ENCODE peak calls at places on chromosome 13, in seven cellular contexts. B, C, E, G, I, N and W are unnamed samples.

GRCh38 chr13:77565635-77566034 is 30.1 kb downstream of the SCEL start:
- DNase-seq in B (peak), C (no peak), E (no peak), G (no peak), I (no peak), N (peak), W (no peak)

GRCh38 chr13:46738055-46738454 is 58.9 kb downstream of the ESD start:
- DNase-seq in B (no peak), C (no peak), E (no peak), G (no peak), I (no peak), N (peak), W (no peak)

GRCh38 chr13:48542581-48543341 is 9.9 kb upstream of the RCBTB2 start:
- DNase-seq in B (peak), C (no peak), E (peak), G (no peak), I (peak), N (no peak), W (peak)

GRCh38 chr13:23707674-23708073 is 137.5 kb downstream of the TNFRSF19 start:
- DNase-seq in B (no peak), C (no peak), E (peak), G (no peak), I (no peak), N (peak), W (no peak)

GRCh38 chr13:71252191-71252704 is 614.8 kb downstream of the DACH1 start:
- DNase-seq in B (no peak), C (no peak), E (no peak), G (no peak), I (no peak), N (no peak), W (no peak)

GRCh38 chr13:111114362-111115050 is 604 bp upstream of the ARHGEF7 start:
- DNase-seq in B (peak), C (no peak), E (no peak), G (no peak), I (peak), N (peak), W (peak)

GRCh38 chr13:32821149-32821688 is 195.0 kb upstream of the KL start:
- DNase-seq in B (no peak), C (no peak), E (no peak), G (no peak), I (no peak), N (no peak), W (no peak)

GRCh38 chr13:111410232-111411021 is 90.0 kb downstream of the TEX29 start:
- DNase-seq in B (no peak), C (no peak), E (no peak), G (no peak), I (no peak), N (no peak), W (no peak)

GRCh38 chr13:33904431-33904830 is 86.5 kb downstream of the RFC3 start:
- DNase-seq in B (no peak), C (no peak), E (no peak), G (no peak), I (no peak), N (no peak), W (no peak)

GRCh38 chr13:113153810-113154748 is 4.4 kb upstream of the PROZ start:
- DNase-seq in B (peak), C (peak), E (peak), G (peak), I (peak), N (peak), W (peak)

GRCh38 chr13:72716776-72717175 is 10.7 kb downstream of the MZT1 start:
- DNase-seq in B (no peak), C (no peak), E (no peak), G (no peak), I (no peak), N (no peak), W (no peak)

GRCh38 chr13:43730642-43731041 is 56.1 kb downstream of the ENOX1 start:
- DNase-seq in B (no peak), C (no peak), E (no peak), G (no peak), I (no peak), N (peak), W (peak)

GRCh38 chr13:108060111-108060510 is 155.2 kb downstream of the LIG4 start:
- DNase-seq in B (peak), C (no peak), E (no peak), G (no peak), I (no peak), N (no peak), W (no peak)

GRCh38 chr13:60591348-60591747 is 194.3 kb downstream of the TDRD3 start:
- DNase-seq in B (no peak), C (no peak), E (no peak), G (peak), I (no peak), N (peak), W (no peak)

GRCh38 chr13:23960566-23961156 is 63.4 kb upstream of the C1QTNF9B start:
- DNase-seq in B (peak), C (no peak), E (peak), G (no peak), I (no peak), N (peak), W (peak)

GRCh38 chr13:102680842-102681725 is 13.8 kb downstream of the METTL21C start:
- DNase-seq in B (no peak), C (no peak), E (no peak), G (no peak), I (no peak), N (peak), W (no peak)

GRCh38 chr13:38376551-38376950 is 26.9 kb downstream of the UFM1 start:
- DNase-seq in B (no peak), C (no peak), E (no peak), G (no peak), I (no peak), N (no peak), W (no peak)

GRCh38 chr13:81582381-81582780 is 1241.5 kb upstream of the SPRY2 start:
- DNase-seq in B (no peak), C (no peak), E (no peak), G (no peak), I (no peak), N (no peak), W (no peak)

GRCh38 chr13:113405481-113406300 is 41.8 kb upstream of the GRTP1 start:
- DNase-seq in B (no peak), C (no peak), E (no peak), G (no peak), I (no peak), N (no peak), W (no peak)

GRCh38 chr13:52794589-52794988 is 53.9 kb downstream of the PCDH8 start:
- DNase-seq in B (no peak), C (no peak), E (no peak), G (no peak), I (no peak), N (no peak), W (no peak)

GRCh38 chr13:37136187-37136586 is 30.7 kb upstream of the CSNK1A1L start:
- DNase-seq in B (no peak), C (no peak), E (no peak), G (no peak), I (no peak), N (peak), W (no peak)

GRCh38 chr13:32428581-32429072 is 697 bp upstream of the N4BP2L1 start:
- DNase-seq in B (no peak), C (no peak), E (no peak), G (no peak), I (no peak), N (peak), W (peak)

GRCh38 chr13:97414392-97414791 is 19.6 kb upstream of the RAP2A start:
- DNase-seq in B (no peak), C (no peak), E (no peak), G (no peak), I (no peak), N (no peak), W (no peak)

GRCh38 chr13:45082964-45083363 is 37.3 kb upstream of the GTF2F2 start:
- DNase-seq in B (no peak), C (no peak), E (no peak), G (peak), I (no peak), N (peak), W (no peak)

GRCh38 chr13:36124236-36124822 is 6.9 kb downstream of the DCLK1 start:
- DNase-seq in B (no peak), C (no peak), E (no peak), G (peak), I (no peak), N (peak), W (no peak)

GRCh38 chr13:111460548-111461444 is 140.4 kb downstream of the TEX29 start:
- DNase-seq in B (peak), C (no peak), E (peak), G (peak), I (no peak), N (peak), W (peak)

GRCh38 chr13:74024856-74025255 is 109.3 kb downstream of the KLF12 start:
- DNase-seq in B (no peak), C (no peak), E (no peak), G (no peak), I (no peak), N (no peak), W (no peak)

GRCh38 chr13:93266681-93267080 is 40.1 kb downstream of the GPC6 start:
- DNase-seq in B (no peak), C (no peak), E (no peak), G (no peak), I (no peak), N (no peak), W (no peak)

GRCh38 chr13:26529441-26529840 is 28.0 kb upstream of the WASF3 start:
- DNase-seq in B (peak), C (no peak), E (peak), G (peak), I (no peak), N (peak), W (peak)